ENCODE peak calls at places on chromosomes 2 and 18, in seven cellular contexts. P, C, X, J, W, R and B are unnamed samples.

GRCh38 chr2:240900141-240900860 is 4.3 kb upstream of the MAB21L4 start:
- DNase-seq in P (no peak), W (no peak), R (no peak), C (no peak), X (no peak), J (no peak), B (no peak)

GRCh38 chr18:62759704-62760402 is 44.5 kb downstream of the PHLPP1 start:
- DNase-seq in J (no peak), P (no peak), X (no peak), C (no peak), R (no peak), W (no peak), B (peak)

GRCh38 chr2:223929575-223930001 is 15.5 kb downstream of the WDFY1 start:
- DNase-seq in J (no peak), X (no peak), C (no peak), W (peak), R (no peak), P (no peak), B (no peak)

GRCh38 chr2:39685135-39685534 is 19.4 kb downstream of the TMEM178A start:
- DNase-seq in J (no peak), P (no peak), W (no peak), R (no peak), X (no peak), C (no peak), B (no peak)

GRCh38 chr2:65353046-65353445 is 79.4 kb downstream of the SPRED2 start:
- DNase-seq in X (no peak), W (no peak), C (no peak), R (no peak), P (peak), J (no peak), B (no peak)

GRCh38 chr2:108139521-108139920 is 100.2 kb upstream of the SULT1C3 start:
- DNase-seq in W (no peak), R (no peak), X (no peak), J (no peak), C (no peak), P (peak), B (peak)

GRCh38 chr2:99841749-99842148 is 300.6 kb downstream of the AFF3 start:
- DNase-seq in P (no peak), R (no peak), W (no peak), X (no peak), J (no peak), C (no peak), B (peak)

GRCh38 chr2:166090900-166091299 is 36.9 kb downstream of the SCN1A start:
- DNase-seq in P (no peak), C (no peak), R (peak), W (no peak), J (no peak), X (no peak), B (peak)

GRCh38 chr18:23487738-23488625 is 15.3 kb upstream of the RMC1 start:
- DNase-seq in W (peak), R (no peak), X (no peak), C (no peak), P (no peak), J (no peak), B (no peak)

GRCh38 chr2:8628179-8628869 is 53.5 kb upstream of the ID2 start:
- DNase-seq in R (no peak), X (no peak), C (peak), W (no peak), P (no peak), J (peak), B (no peak)

GRCh38 chr18:62799977-62800376 is 84.6 kb downstream of the PHLPP1 start:
- DNase-seq in P (no peak), W (no peak), R (no peak), J (no peak), X (no peak), C (no peak), B (no peak)

GRCh38 chr2:226334981-226335720 is 464.5 kb downstream of the IRS1 start:
- DNase-seq in P (no peak), J (no peak), C (no peak), W (no peak), R (no peak), X (no peak), B (peak)

GRCh38 chr18:43013489-43013888 is 102.0 kb downstream of the RIT2 start:
- DNase-seq in P (no peak), C (no peak), R (no peak), X (no peak), W (no peak), J (no peak), B (peak)